ENCODE peak calls at places on chromosome 9, in nine cellular contexts. O is lower lobe of right lung; D is heart left ventricle; P is RWPE1; E is Peyer's patch; I is endothelial cell; N is activated CD8-positive, alpha-beta T cell treated with anti-CD3 and anti-CD28 coated beads for 36 hours; R is astrocyte of the cerebellum; K is cardiac fibroblast. F is an unnamed sample.

GRCh38 chr9:109001275-109001676 is 12.0 kb downstream of the CTNNAL1 start:
- DNase-seq in O (no peak), D (no peak), P (peak), E (no peak), I (no peak), N (no peak), R (peak), K (peak), F (no peak)

GRCh38 chr9:72292874-72293607 is 72.0 kb downstream of the ZFAND5 start:
- DNase-seq in O (no peak), D (no peak), P (no peak), E (no peak), I (no peak), N (no peak), R (peak), K (peak), F (no peak)

GRCh38 chr9:99158629-99159028 is 53.7 kb downstream of the TGFBR1 start:
- DNase-seq in O (no peak), D (no peak), P (no peak), E (no peak), I (no peak), N (no peak), R (no peak), K (no peak), F (no peak)

GRCh38 chr9:71279188-71279739 is 157.8 kb upstream of the TRPM3 start:
- DNase-seq in O (no peak), D (no peak), P (no peak), E (no peak), I (no peak), N (no peak), R (no peak), K (no peak), F (no peak)

GRCh38 chr9:121778252-121779225 is 127.1 kb downstream of the DAB2IP start:
- DNase-seq in O (no peak), D (peak), P (no peak), E (no peak), I (no peak), N (no peak), R (no peak), K (peak), F (no peak)

GRCh38 chr9:5866276-5866675 is 24.4 kb upstream of the MLANA start:
- DNase-seq in O (no peak), D (no peak), P (no peak), E (no peak), I (no peak), N (no peak), R (no peak), K (no peak), F (no peak)

GRCh38 chr9:136857166-136857565 is 5.0 kb downstream of the MAMDC4 start:
- DNase-seq in O (no peak), D (no peak), P (no peak), E (no peak), I (no peak), N (no peak), R (no peak), K (no peak), F (peak)

GRCh38 chr9:90539266-90539665 is 103.4 kb downstream of the DIRAS2 start:
- DNase-seq in O (no peak), D (no peak), P (no peak), E (no peak), I (no peak), N (no peak), R (no peak), K (no peak), F (no peak)

GRCh38 chr9:136117291-136118060 is 1.2 kb downstream of the TMEM250 start:
- DNase-seq in O (no peak), D (peak), P (no peak), E (no peak), I (no peak), N (peak), R (no peak), K (peak), F (no peak)

GRCh38 chr9:104808030-104808614 is 44.2 kb downstream of the NIPSNAP3B start:
- DNase-seq in O (no peak), D (peak), P (peak), E (no peak), I (no peak), N (peak), R (peak), K (peak), F (no peak)

GRCh38 chr9:122374885-122375420 is 4.1 kb downstream of the PTGS1 start:
- DNase-seq in O (peak), D (peak), P (peak), E (no peak), I (no peak), N (no peak), R (no peak), K (peak), F (no peak)

GRCh38 chr9:91546574-91546973 is 122.9 kb upstream of the NFIL3 start:
- DNase-seq in O (no peak), D (no peak), P (peak), E (no peak), I (no peak), N (no peak), R (no peak), K (no peak), F (no peak)

GRCh38 chr9:112848316-112849151 is 42.1 kb downstream of the SLC46A2 start:
- DNase-seq in O (no peak), D (no peak), P (no peak), E (no peak), I (no peak), N (no peak), R (no peak), K (peak), F (no peak)

GRCh38 chr9:126505697-126506346 is 107.9 kb upstream of the LMX1B start:
- DNase-seq in O (no peak), D (no peak), P (no peak), E (no peak), I (no peak), N (no peak), R (no peak), K (no peak), F (no peak)

GRCh38 chr9:122325124-122325523 is 45.7 kb upstream of the PTGS1 start:
- DNase-seq in O (no peak), D (no peak), P (no peak), E (no peak), I (no peak), N (no peak), R (no peak), K (no peak), F (no peak)

GRCh38 chr9:101478906-101479305 is 43.3 kb upstream of the ALDOB start:
- DNase-seq in O (no peak), D (no peak), P (no peak), E (no peak), I (no peak), N (no peak), R (no peak), K (no peak), F (no peak)
- TF ChIP-seq CTCF in O (no peak), D (no peak), P (no peak), E (no peak), I (no peak), N (no peak), R (no peak), K (no peak), F (no peak)

GRCh38 chr9:124037790-124038189 is 26.2 kb downstream of the LHX2 start:
- DNase-seq in O (no peak), D (no peak), P (no peak), E (no peak), I (no peak), N (no peak), R (no peak), K (no peak), F (no peak)

GRCh38 chr9:124040186-124040920 is 28.8 kb downstream of the LHX2 start:
- DNase-seq in O (no peak), D (no peak), P (no peak), E (no peak), I (no peak), N (no peak), R (no peak), K (peak), F (no peak)

GRCh38 chr9:124038239-124038638 is 26.7 kb downstream of the LHX2 start:
- DNase-seq in O (no peak), D (no peak), P (no peak), E (no peak), I (no peak), N (no peak), R (no peak), K (peak), F (no peak)

GRCh38 chr9:124040935-124041816 is 29.6 kb downstream of the LHX2 start:
- DNase-seq in O (peak), D (peak), P (no peak), E (peak), I (peak), N (peak), R (no peak), K (peak), F (no peak)

GRCh38 chr9:124038790-124039633 is 27.4 kb downstream of the LHX2 start:
- DNase-seq in O (no peak), D (no peak), P (no peak), E (no peak), I (no peak), N (no peak), R (no peak), K (no peak), F (no peak)
- TF ChIP-seq CTCF in O (no peak), D (no peak), P (no peak), E (no peak), I (no peak), N (no peak), R (no peak), K (peak), F (no peak)

DNA sequence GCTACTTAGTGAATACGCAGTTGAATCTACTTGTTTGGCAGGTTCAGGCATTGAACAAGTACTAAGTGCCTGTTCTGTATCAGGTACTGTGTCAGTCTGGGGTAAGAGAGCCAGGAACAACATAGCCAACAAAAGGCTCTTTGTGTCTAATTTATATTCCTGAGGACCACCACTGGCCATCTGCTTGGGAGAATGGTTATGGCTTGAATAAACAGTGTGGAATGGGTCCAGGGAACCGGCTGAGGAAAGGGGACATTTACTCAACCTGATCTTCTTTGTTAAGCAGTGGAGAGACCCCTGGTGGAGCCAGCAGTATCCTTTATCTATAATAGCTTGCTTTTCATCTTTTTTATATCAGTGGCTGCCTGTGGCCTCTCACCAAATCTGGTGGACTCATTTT is 38.6 kb downstream of the EXOSC2 start:
- DNase-seq in O (no peak), D (no peak), P (peak), E (no peak), I (no peak), N (peak), R (peak), K (peak), F (no peak)
- TF ChIP-seq CTCF in O (no peak), D (no peak), P (no peak), E (no peak), I (no peak), N (no peak), R (peak), K (no peak), F (no peak)

GRCh38 chr9:33722359-33722675 is 73.0 kb upstream of the PRSS3 start:
- DNase-seq in O (no peak), D (no peak), P (no peak), E (no peak), I (no peak), N (no peak), R (no peak), K (no peak), F (no peak)
- TF ChIP-seq CTCF in O (no peak), D (no peak), P (peak), E (no peak), I (peak), N (peak), R (no peak), K (no peak), F (peak)

GRCh38 chr9:31388660-31389059 is 995.8 kb upstream of the ACO1 start:
- DNase-seq in O (no peak), D (no peak), P (no peak), E (no peak), I (no peak), N (no peak), R (no peak), K (no peak), F (no peak)
- TF ChIP-seq CTCF in O (no peak), D (no peak), P (no peak), E (no peak), I (no peak), N (no peak), R (no peak), K (no peak), F (no peak)

GRCh38 chr9:78235771-78236510 is at the start of gene CEP78:
- DNase-seq in O (peak), D (peak), P (peak), E (peak), I (peak), N (peak), R (peak), K (peak), F (peak)
- TF ChIP-seq CTCF in O (no peak), D (no peak), P (no peak), E (no peak), I (no peak), N (no peak), R (no peak), K (no peak), F (no peak)

GRCh38 chr9:128809036-128809599 is 9.2 kb upstream of the ENDOG start:
- DNase-seq in O (no peak), D (no peak), P (no peak), E (no peak), I (no peak), N (no peak), R (no peak), K (no peak), F (no peak)

GRCh38 chr9:128807827-128808226 is 10.5 kb upstream of the ENDOG start:
- DNase-seq in O (no peak), D (no peak), P (no peak), E (no peak), I (no peak), N (no peak), R (no peak), K (no peak), F (no peak)

GRCh38 chr9:128810873-128811272 is 7.4 kb upstream of the ENDOG start:
- DNase-seq in O (no peak), D (no peak), P (no peak), E (no peak), I (no peak), N (no peak), R (no peak), K (no peak), F (no peak)

GRCh38 chr9:128808543-128808942 is 9.8 kb upstream of the ENDOG start:
- DNase-seq in O (no peak), D (no peak), P (no peak), E (no peak), I (no peak), N (no peak), R (no peak), K (no peak), F (no peak)

GRCh38 chr9:128809831-128810230 is 8.5 kb upstream of the ENDOG start:
- DNase-seq in O (no peak), D (no peak), P (no peak), E (no peak), I (no peak), N (no peak), R (no peak), K (no peak), F (no peak)
- TF ChIP-seq CTCF in O (no peak), D (no peak), P (no peak), E (no peak), I (peak), N (no peak), R (no peak), K (peak), F (no peak)

GRCh38 chr9:94623253-94623652 is 16.1 kb downstream of the FBP1 start:
- DNase-seq in O (peak), D (no peak), P (peak), E (no peak), I (peak), N (peak), R (no peak), K (peak), F (peak)

GRCh38 chr9:94622087-94622486 is 17.2 kb downstream of the FBP1 start:
- DNase-seq in O (no peak), D (no peak), P (no peak), E (no peak), I (no peak), N (no peak), R (no peak), K (no peak), F (no peak)

GRCh38 chr9:94624621-94625020 is 14.7 kb downstream of the FBP1 start:
- DNase-seq in O (no peak), D (no peak), P (no peak), E (no peak), I (no peak), N (no peak), R (no peak), K (no peak), F (no peak)

GRCh38 chr9:94619012-94619411 is 20.3 kb downstream of the FBP1 start:
- DNase-seq in O (no peak), D (no peak), P (no peak), E (no peak), I (no peak), N (no peak), R (no peak), K (no peak), F (no peak)
- TF ChIP-seq CTCF in O (no peak), D (no peak), P (no peak), E (no peak), I (no peak), N (no peak), R (no peak), K (no peak), F (no peak)

F was measured in pancreas.